ENCODE peak calls at places on chromosome 2, in ten cellular contexts. One of them, this sample, is unnamed.

GRCh38 chr2:181741756-181742155 is 61.4 kb upstream of the NEUROD1 start:
- DNase-seq in CD8-positive, alpha-beta memory T cell: no peak
- DNase-seq in NCI-H524: no peak
- DNase-seq in naive thymus-derived CD8-positive, alpha-beta T cell: no peak
- DNase-seq in stimulated activated naive CD8-positive, alpha-beta T cell treated with anti-CD3 and anti-CD28 coated beads, Interleukin-15, Interleukin-2, amounts not matched to agents 100 U/mL and 50 U/mL, for 24 hours: no peak
- DNase-seq in lung microvascular endothelial cell: peak
- DNase-seq in H9: no peak
- DNase-seq in iris pigment epithelial cell: peak
- DNase-seq in activated T-cell treated with anti-CD3 and anti-CD28 coated beads, Interleukin-2, amount 50 U/mL, for 4 hours: no peak
- DNase-seq in NCI-H774: no peak
- DNase-seq in this sample: peak

GRCh38 chr2:98324181-98324580 is 22.1 kb upstream of the CNGA3 start:
- DNase-seq in CD8-positive, alpha-beta memory T cell: no peak
- DNase-seq in NCI-H524: peak
- DNase-seq in naive thymus-derived CD8-positive, alpha-beta T cell: no peak
- DNase-seq in stimulated activated naive CD8-positive, alpha-beta T cell treated with anti-CD3 and anti-CD28 coated beads, Interleukin-15, Interleukin-2, amounts not matched to agents 100 U/mL and 50 U/mL, for 24 hours: no peak
- DNase-seq in lung microvascular endothelial cell: peak
- DNase-seq in H9: no peak
- DNase-seq in iris pigment epithelial cell: peak
- DNase-seq in activated T-cell treated with anti-CD3 and anti-CD28 coated beads, Interleukin-2, amount 50 U/mL, for 4 hours: no peak
- DNase-seq in NCI-H774: no peak
- DNase-seq in this sample: peak

GRCh38 chr2:178579006-178579405 is 98.7 kb downstream of the PLEKHA3 start:
- DNase-seq in CD8-positive, alpha-beta memory T cell: no peak
- DNase-seq in NCI-H524: no peak
- DNase-seq in naive thymus-derived CD8-positive, alpha-beta T cell: no peak
- DNase-seq in stimulated activated naive CD8-positive, alpha-beta T cell treated with anti-CD3 and anti-CD28 coated beads, Interleukin-15, Interleukin-2, amounts not matched to agents 100 U/mL and 50 U/mL, for 24 hours: no peak
- DNase-seq in lung microvascular endothelial cell: peak
- DNase-seq in H9: no peak
- DNase-seq in iris pigment epithelial cell: peak
- DNase-seq in activated T-cell treated with anti-CD3 and anti-CD28 coated beads, Interleukin-2, amount 50 U/mL, for 4 hours: no peak
- DNase-seq in NCI-H774: no peak
- DNase-seq in this sample: peak

GRCh38 chr2:60309326-60309725 is 244.1 kb downstream of the BCL11A start:
- DNase-seq in CD8-positive, alpha-beta memory T cell: no peak
- DNase-seq in NCI-H524: peak
- DNase-seq in naive thymus-derived CD8-positive, alpha-beta T cell: no peak
- DNase-seq in stimulated activated naive CD8-positive, alpha-beta T cell treated with anti-CD3 and anti-CD28 coated beads, Interleukin-15, Interleukin-2, amounts not matched to agents 100 U/mL and 50 U/mL, for 24 hours: no peak
- DNase-seq in lung microvascular endothelial cell: no peak
- DNase-seq in H9: no peak
- DNase-seq in iris pigment epithelial cell: no peak
- DNase-seq in activated T-cell treated with anti-CD3 and anti-CD28 coated beads, Interleukin-2, amount 50 U/mL, for 4 hours: no peak
- DNase-seq in NCI-H774: no peak
- DNase-seq in this sample: no peak

GRCh38 chr2:133658020-133658903 is 90.0 kb upstream of the NCKAP5 start:
- DNase-seq in CD8-positive, alpha-beta memory T cell: no peak
- DNase-seq in NCI-H524: no peak
- DNase-seq in naive thymus-derived CD8-positive, alpha-beta T cell: no peak
- DNase-seq in stimulated activated naive CD8-positive, alpha-beta T cell treated with anti-CD3 and anti-CD28 coated beads, Interleukin-15, Interleukin-2, amounts not matched to agents 100 U/mL and 50 U/mL, for 24 hours: no peak
- DNase-seq in lung microvascular endothelial cell: no peak
- DNase-seq in H9: no peak
- DNase-seq in iris pigment epithelial cell: peak
- DNase-seq in activated T-cell treated with anti-CD3 and anti-CD28 coated beads, Interleukin-2, amount 50 U/mL, for 4 hours: no peak
- DNase-seq in NCI-H774: no peak
- DNase-seq in this sample: peak

GRCh38 chr2:179272406-179273192 is 8.0 kb upstream of the SESTD1 start:
- DNase-seq in CD8-positive, alpha-beta memory T cell: no peak
- DNase-seq in NCI-H524: no peak
- DNase-seq in naive thymus-derived CD8-positive, alpha-beta T cell: no peak
- DNase-seq in stimulated activated naive CD8-positive, alpha-beta T cell treated with anti-CD3 and anti-CD28 coated beads, Interleukin-15, Interleukin-2, amounts not matched to agents 100 U/mL and 50 U/mL, for 24 hours: no peak
- DNase-seq in lung microvascular endothelial cell: peak
- DNase-seq in H9: no peak
- DNase-seq in iris pigment epithelial cell: peak
- DNase-seq in activated T-cell treated with anti-CD3 and anti-CD28 coated beads, Interleukin-2, amount 50 U/mL, for 4 hours: no peak
- DNase-seq in NCI-H774: peak
- DNase-seq in this sample: peak

GRCh38 chr2:46645681-46646162 is 166.4 kb downstream of the TMEM247 start:
- DNase-seq in CD8-positive, alpha-beta memory T cell: no peak
- DNase-seq in NCI-H524: peak
- DNase-seq in naive thymus-derived CD8-positive, alpha-beta T cell: no peak
- DNase-seq in stimulated activated naive CD8-positive, alpha-beta T cell treated with anti-CD3 and anti-CD28 coated beads, Interleukin-15, Interleukin-2, amounts not matched to agents 100 U/mL and 50 U/mL, for 24 hours: no peak
- DNase-seq in lung microvascular endothelial cell: peak
- DNase-seq in H9: no peak
- DNase-seq in iris pigment epithelial cell: peak
- DNase-seq in activated T-cell treated with anti-CD3 and anti-CD28 coated beads, Interleukin-2, amount 50 U/mL, for 4 hours: no peak
- DNase-seq in NCI-H774: no peak
- DNase-seq in this sample: peak

GRCh38 chr2:41764919-41765318 is 282.9 kb upstream of the PKDCC start:
- DNase-seq in CD8-positive, alpha-beta memory T cell: no peak
- DNase-seq in NCI-H524: no peak
- DNase-seq in naive thymus-derived CD8-positive, alpha-beta T cell: no peak
- DNase-seq in stimulated activated naive CD8-positive, alpha-beta T cell treated with anti-CD3 and anti-CD28 coated beads, Interleukin-15, Interleukin-2, amounts not matched to agents 100 U/mL and 50 U/mL, for 24 hours: no peak
- DNase-seq in lung microvascular endothelial cell: no peak
- DNase-seq in H9: no peak
- DNase-seq in iris pigment epithelial cell: no peak
- DNase-seq in activated T-cell treated with anti-CD3 and anti-CD28 coated beads, Interleukin-2, amount 50 U/mL, for 4 hours: no peak
- DNase-seq in NCI-H774: no peak
- DNase-seq in this sample: no peak

GRCh38 chr2:37085731-37086147 is 1.4 kb downstream of the GPATCH11 start:
- DNase-seq in CD8-positive, alpha-beta memory T cell: no peak
- DNase-seq in NCI-H524: no peak
- DNase-seq in naive thymus-derived CD8-positive, alpha-beta T cell: no peak
- DNase-seq in stimulated activated naive CD8-positive, alpha-beta T cell treated with anti-CD3 and anti-CD28 coated beads, Interleukin-15, Interleukin-2, amounts not matched to agents 100 U/mL and 50 U/mL, for 24 hours: no peak
- DNase-seq in lung microvascular endothelial cell: peak
- DNase-seq in H9: no peak
- DNase-seq in iris pigment epithelial cell: peak
- DNase-seq in activated T-cell treated with anti-CD3 and anti-CD28 coated beads, Interleukin-2, amount 50 U/mL, for 4 hours: no peak
- DNase-seq in NCI-H774: no peak
- DNase-seq in this sample: peak

GRCh38 chr2:72961853-72962468 is 44.6 kb downstream of the EMX1 start:
- DNase-seq in CD8-positive, alpha-beta memory T cell: no peak
- DNase-seq in NCI-H524: no peak
- DNase-seq in naive thymus-derived CD8-positive, alpha-beta T cell: no peak
- DNase-seq in stimulated activated naive CD8-positive, alpha-beta T cell treated with anti-CD3 and anti-CD28 coated beads, Interleukin-15, Interleukin-2, amounts not matched to agents 100 U/mL and 50 U/mL, for 24 hours: no peak
- DNase-seq in lung microvascular endothelial cell: no peak
- DNase-seq in H9: no peak
- DNase-seq in iris pigment epithelial cell: no peak
- DNase-seq in activated T-cell treated with anti-CD3 and anti-CD28 coated beads, Interleukin-2, amount 50 U/mL, for 4 hours: no peak
- DNase-seq in NCI-H774: no peak
- DNase-seq in this sample: no peak

GRCh38 chr2:39445934-39446333 is 8.8 kb upstream of the MAP4K3 start:
- DNase-seq in CD8-positive, alpha-beta memory T cell: no peak
- DNase-seq in NCI-H524: no peak
- DNase-seq in naive thymus-derived CD8-positive, alpha-beta T cell: no peak
- DNase-seq in stimulated activated naive CD8-positive, alpha-beta T cell treated with anti-CD3 and anti-CD28 coated beads, Interleukin-15, Interleukin-2, amounts not matched to agents 100 U/mL and 50 U/mL, for 24 hours: no peak
- DNase-seq in lung microvascular endothelial cell: no peak
- DNase-seq in H9: no peak
- DNase-seq in iris pigment epithelial cell: no peak
- DNase-seq in activated T-cell treated with anti-CD3 and anti-CD28 coated beads, Interleukin-2, amount 50 U/mL, for 4 hours: no peak
- DNase-seq in NCI-H774: no peak
- DNase-seq in this sample: no peak

GRCh38 chr2:200439981-200440380 is 69.9 kb downstream of the KCTD18 start:
- DNase-seq in CD8-positive, alpha-beta memory T cell: no peak
- DNase-seq in NCI-H524: no peak
- DNase-seq in naive thymus-derived CD8-positive, alpha-beta T cell: no peak
- DNase-seq in stimulated activated naive CD8-positive, alpha-beta T cell treated with anti-CD3 and anti-CD28 coated beads, Interleukin-15, Interleukin-2, amounts not matched to agents 100 U/mL and 50 U/mL, for 24 hours: no peak
- DNase-seq in lung microvascular endothelial cell: no peak
- DNase-seq in H9: no peak
- DNase-seq in iris pigment epithelial cell: no peak
- DNase-seq in activated T-cell treated with anti-CD3 and anti-CD28 coated beads, Interleukin-2, amount 50 U/mL, for 4 hours: no peak
- DNase-seq in NCI-H774: no peak
- DNase-seq in this sample: no peak

GRCh38 chr2:7015007-7015950 is 98.1 kb downstream of the RNF144A start:
- DNase-seq in CD8-positive, alpha-beta memory T cell: no peak
- DNase-seq in NCI-H524: peak
- DNase-seq in naive thymus-derived CD8-positive, alpha-beta T cell: no peak
- DNase-seq in stimulated activated naive CD8-positive, alpha-beta T cell treated with anti-CD3 and anti-CD28 coated beads, Interleukin-15, Interleukin-2, amounts not matched to agents 100 U/mL and 50 U/mL, for 24 hours: no peak
- DNase-seq in lung microvascular endothelial cell: no peak
- DNase-seq in H9: no peak
- DNase-seq in iris pigment epithelial cell: peak
- DNase-seq in activated T-cell treated with anti-CD3 and anti-CD28 coated beads, Interleukin-2, amount 50 U/mL, for 4 hours: no peak
- DNase-seq in NCI-H774: no peak
- DNase-seq in this sample: no peak

GRCh38 chr2:186308347-186308746 is 177.7 kb upstream of the ZC3H15 start:
- DNase-seq in CD8-positive, alpha-beta memory T cell: no peak
- DNase-seq in NCI-H524: no peak
- DNase-seq in naive thymus-derived CD8-positive, alpha-beta T cell: no peak
- DNase-seq in stimulated activated naive CD8-positive, alpha-beta T cell treated with anti-CD3 and anti-CD28 coated beads, Interleukin-15, Interleukin-2, amounts not matched to agents 100 U/mL and 50 U/mL, for 24 hours: no peak
- DNase-seq in lung microvascular endothelial cell: no peak
- DNase-seq in H9: no peak
- DNase-seq in iris pigment epithelial cell: peak
- DNase-seq in activated T-cell treated with anti-CD3 and anti-CD28 coated beads, Interleukin-2, amount 50 U/mL, for 4 hours: no peak
- DNase-seq in NCI-H774: no peak
- DNase-seq in this sample: peak

This sample was measured in HT1080.